ENCODE peak calls at places on chromosomes 2 and 18, in five cellular contexts. K is WERI-Rb-1, W is lower lobe of right lung, P is coronary artery, H is epithelial cell of esophagus. D is an unnamed sample.

GRCh38 chr2:156436477-156437085 is 402 bp downstream of the GPD2 start:
- DNase-seq in K (no peak), W (no peak), P (no peak), H (peak), D (no peak)

GRCh38 chr2:45119038-45119437 is 109.8 kb upstream of the SIX2 start:
- DNase-seq in K (no peak), W (no peak), P (no peak), H (peak), D (peak)

GRCh38 chr2:111028720-111029119 is 92.0 kb upstream of the BCL2L11 start:
- DNase-seq in K (no peak), W (no peak), P (no peak), H (peak), D (peak)

GRCh38 chr2:168056242-168056641 is 191.2 kb downstream of the STK39 start:
- DNase-seq in K (no peak), W (no peak), P (no peak), H (no peak), D (no peak)

GRCh38 chr2:56191617-56192016 is 7.8 kb downstream of the CCDC85A start:
- DNase-seq in K (peak), W (no peak), P (no peak), H (peak), D (peak)

GRCh38 chr2:39492095-39492590 is 55.1 kb upstream of the MAP4K3 start:
- DNase-seq in K (no peak), W (no peak), P (no peak), H (peak), D (peak)

GRCh38 chr2:18600255-18600613 is 10.9 kb upstream of the NT5C1B start:
- DNase-seq in K (no peak), W (no peak), P (no peak), H (no peak), D (no peak)

GRCh38 chr18:9557250-9557943 is 57.0 kb downstream of the PPP4R1 start:
- DNase-seq in K (no peak), W (no peak), P (no peak), H (peak), D (no peak)

GRCh38 chr2:209508255-209508654 is 84.4 kb downstream of the MAP2 start:
- DNase-seq in K (no peak), W (no peak), P (no peak), H (no peak), D (no peak)

GRCh38 chr2:201930043-201930442 is 103.6 kb upstream of the FZD7 start:
- DNase-seq in K (no peak), W (no peak), P (no peak), H (no peak), D (no peak)

GRCh38 chr2:222569826-222570225 is 86.1 kb downstream of the FARSB start:
- DNase-seq in K (no peak), W (no peak), P (no peak), H (peak), D (peak)

GRCh38 chr2:9745153-9745899 is 97.9 kb upstream of the TAF1B start:
- DNase-seq in K (no peak), W (no peak), P (no peak), H (peak), D (no peak)

GRCh38 chr2:70977605-70978205 is 725 bp upstream of the ANKRD53 start:
- DNase-seq in K (no peak), W (no peak), P (peak), H (peak), D (peak)
- TF ChIP-seq CTCF in K (no peak), W (no peak), P (no peak), H (no peak), D (no peak)

DNA sequence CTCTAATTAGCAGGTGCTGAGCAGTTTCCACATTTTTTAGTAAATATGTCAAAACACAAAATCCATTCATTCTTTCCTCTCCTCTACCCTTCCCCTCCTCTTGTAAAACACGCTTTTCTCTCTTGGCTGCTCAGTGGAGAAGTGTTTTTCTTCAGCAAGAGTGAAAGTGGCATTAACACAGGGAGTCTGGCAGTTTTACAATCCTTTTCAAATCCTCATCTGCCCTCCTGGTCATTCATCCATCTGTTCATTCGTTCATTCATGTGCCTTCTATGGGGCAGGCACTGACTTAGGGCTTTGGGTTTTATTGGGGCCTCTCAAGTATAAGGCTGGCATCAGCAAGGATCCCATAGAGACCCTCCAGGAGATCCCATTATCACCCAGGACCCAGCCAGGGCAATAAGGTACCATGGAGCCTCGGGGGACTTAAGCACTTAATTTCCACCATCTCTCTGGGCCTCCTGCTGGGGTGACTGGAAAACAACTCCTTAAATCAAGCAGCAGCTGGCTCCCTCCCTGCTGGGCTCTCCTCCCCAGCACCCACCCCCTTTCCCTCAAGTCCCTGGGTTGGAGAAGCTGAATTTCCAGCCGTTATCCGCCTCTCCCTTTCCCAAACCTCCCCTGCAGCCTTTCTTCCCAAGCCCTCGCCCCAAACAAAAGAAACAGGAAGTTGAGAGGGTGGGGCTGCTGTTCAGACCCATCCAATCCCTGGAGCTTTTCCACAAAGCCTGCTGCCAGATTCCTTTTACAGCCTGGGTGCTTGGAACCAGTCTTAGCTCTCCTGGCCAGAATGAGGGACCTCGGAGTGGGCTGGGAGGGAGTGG is 32.6 kb downstream of the MARCHF4 start:
- DNase-seq in K (peak), W (no peak), P (no peak), H (peak), D (peak)
- TF ChIP-seq CTCF in K (peak), W (no peak), P (no peak), H (no peak), D (peak)

GRCh38 chr18:64253222-64253621 is 104.3 kb upstream of the LINC00305 start:
- DNase-seq in K (no peak), W (no peak), P (no peak), H (no peak), D (no peak)

GRCh38 chr18:64258111-64258650 is 109.3 kb upstream of the LINC00305 start:
- DNase-seq in K (no peak), W (no peak), P (no peak), H (no peak), D (peak)

GRCh38 chr18:64259871-64260270 is 111.0 kb upstream of the LINC00305 start:
- DNase-seq in K (no peak), W (no peak), P (no peak), H (no peak), D (no peak)

GRCh38 chr18:64254399-64255093 is 105.7 kb upstream of the LINC00305 start:
- DNase-seq in K (no peak), W (no peak), P (no peak), H (no peak), D (no peak)

GRCh38 chr18:64253900-64254299 is 105.0 kb upstream of the LINC00305 start:
- DNase-seq in K (no peak), W (no peak), P (no peak), H (no peak), D (no peak)
- TF ChIP-seq CTCF in K (no peak), W (no peak), P (no peak), H (no peak), D (no peak)

GRCh38 chr18:46720521-46720920 is 36.3 kb downstream of the ST8SIA5 start:
- DNase-seq in K (no peak), W (no peak), P (no peak), H (no peak), D (no peak)

GRCh38 chr18:46719388-46719787 is 37.5 kb downstream of the ST8SIA5 start:
- DNase-seq in K (no peak), W (no peak), P (no peak), H (no peak), D (peak)

GRCh38 chr18:46716827-46717226 is 40.0 kb downstream of the ST8SIA5 start:
- DNase-seq in K (no peak), W (no peak), P (no peak), H (no peak), D (no peak)

GRCh38 chr18:46720092-46720491 is 36.8 kb downstream of the ST8SIA5 start:
- DNase-seq in K (no peak), W (no peak), P (no peak), H (no peak), D (no peak)

GRCh38 chr18:46718501-46719341 is 38.1 kb downstream of the ST8SIA5 start:
- DNase-seq in K (no peak), W (no peak), P (no peak), H (no peak), D (peak)
- TF ChIP-seq CTCF in K (no peak), W (no peak), P (no peak), H (no peak), D (no peak)

GRCh38 chr2:146931109-146931508 is 913.7 kb upstream of the ACVR2A start:
- DNase-seq in K (no peak), W (no peak), P (no peak), H (no peak), D (no peak)

GRCh38 chr2:146927080-146927714 is 917.6 kb upstream of the ACVR2A start:
- DNase-seq in K (peak), W (peak), P (no peak), H (peak), D (peak)
- TF ChIP-seq CTCF in K (peak), W (peak), P (no peak), H (peak), D (peak)

DNA sequence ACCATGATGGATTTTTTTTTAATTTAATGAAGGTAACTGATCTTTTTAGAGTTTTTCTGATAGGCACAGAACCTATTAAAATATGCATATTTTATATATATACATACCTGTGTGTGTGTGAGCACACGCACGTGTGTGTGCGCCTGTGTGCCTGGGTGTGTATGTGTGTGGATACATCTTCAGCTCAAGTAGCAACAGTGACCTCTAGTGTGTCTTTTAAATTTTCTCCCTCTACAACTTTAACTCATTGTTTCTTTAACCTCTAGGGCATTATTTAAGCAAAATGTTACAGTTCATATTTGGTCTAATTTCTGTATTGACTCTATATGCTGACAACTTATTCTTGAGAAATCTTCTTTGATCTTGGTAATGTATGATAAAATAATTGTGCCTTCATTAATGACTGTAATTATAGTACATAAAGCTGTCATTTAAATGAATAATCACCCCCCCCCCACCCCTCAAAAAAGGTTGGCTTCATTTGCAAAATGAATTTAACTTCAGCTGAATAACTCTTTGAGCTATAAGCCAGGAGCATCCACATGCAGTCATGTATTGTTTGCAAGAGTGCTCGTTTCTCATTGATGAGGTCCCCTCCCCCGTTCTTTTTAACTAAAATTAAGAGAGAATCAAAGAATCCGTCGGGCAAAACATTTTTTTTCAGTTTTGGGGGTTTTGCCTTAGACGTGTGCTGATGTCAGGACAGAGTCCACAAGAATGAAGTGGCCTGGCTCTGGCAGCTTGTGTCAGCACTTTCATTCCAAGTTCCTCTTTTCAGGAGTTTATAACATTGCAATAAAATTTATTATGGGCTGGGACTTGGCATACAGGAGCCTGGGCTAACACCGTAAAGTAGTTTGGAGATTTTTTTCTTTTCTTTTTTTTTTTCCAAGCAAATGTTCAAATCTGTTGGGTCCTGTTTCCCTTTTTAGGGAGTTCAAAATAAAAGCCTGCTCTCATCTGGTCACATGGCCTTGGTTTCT is 80.0 kb downstream of the ETAA1 start:
- DNase-seq in K (peak), W (no peak), P (no peak), H (peak), D (peak)
- TF ChIP-seq CTCF in K (peak), W (peak), P (peak), H (peak), D (peak)

GRCh38 chr2:203097735-203098134 is 83.1 kb downstream of the NBEAL1 start:
- DNase-seq in K (no peak), W (no peak), P (no peak), H (peak), D (peak)
- TF ChIP-seq CTCF in K (peak), W (no peak), P (no peak), H (peak), D (peak)